ENCODE peak calls at places on chromosomes 3 and 15, in seven cellular contexts. One of them, this sample, is unnamed.

GRCh38 chr15:40081691-40082194 is 26.9 kb downstream of the BMF start:
- DNase-seq in suprapubic skin: peak; percentile 76
- DNase-seq in neural progenitor cell: peak; percentile 94
- DNase-seq in foreskin keratinocyte: no peak
- DNase-seq in lower leg skin: peak; percentile 73
- DNase-seq in MCF 10A: no peak
- DNase-seq in AG09309: no peak
- DNase-seq in this sample: no peak

GRCh38 chr15:41917767-41918430 is 24.0 kb upstream of the SPTBN5 start:
- DNase-seq in AG09309: no peak
- DNase-seq in neural progenitor cell: no peak
- DNase-seq in suprapubic skin: no peak
- DNase-seq in lower leg skin: no peak
- DNase-seq in foreskin keratinocyte: no peak
- DNase-seq in MCF 10A: peak; percentile 56
- DNase-seq in this sample: no peak

GRCh38 chr3:120438971-120439370 is 11.8 kb downstream of the FSTL1 start:
- DNase-seq in neural progenitor cell: peak; percentile 20
- DNase-seq in foreskin keratinocyte: no peak
- DNase-seq in MCF 10A: no peak
- DNase-seq in AG09309: no peak
- DNase-seq in suprapubic skin: no peak
- DNase-seq in lower leg skin: no peak
- DNase-seq in this sample: no peak

GRCh38 chr15:70023769-70024491 is 73.8 kb downstream of the TLE3 start:
- DNase-seq in lower leg skin: peak; percentile 62
- DNase-seq in AG09309: peak; percentile 47
- DNase-seq in foreskin keratinocyte: peak; percentile 47
- DNase-seq in suprapubic skin: no peak
- DNase-seq in neural progenitor cell: no peak
- DNase-seq in MCF 10A: peak; percentile 90
- DNase-seq in this sample: peak; percentile 27

GRCh38 chr3:18758047-18758704 is 333.0 kb upstream of the SATB1 start:
- DNase-seq in AG09309: peak; percentile 4
- DNase-seq in foreskin keratinocyte: peak; percentile 80
- DNase-seq in neural progenitor cell: peak; percentile 80
- DNase-seq in lower leg skin: peak; percentile 31
- DNase-seq in suprapubic skin: no peak
- DNase-seq in MCF 10A: peak; percentile 80
- DNase-seq in this sample: peak; percentile 3

GRCh38 chr3:42569743-42570142 is 12.0 kb downstream of the SEC22C start:
- DNase-seq in MCF 10A: no peak
- DNase-seq in AG09309: no peak
- DNase-seq in lower leg skin: no peak
- DNase-seq in foreskin keratinocyte: no peak
- DNase-seq in suprapubic skin: no peak
- DNase-seq in neural progenitor cell: no peak
- DNase-seq in this sample: no peak

GRCh38 chr3:25901796-25902195 is 111.9 kb downstream of the OXSM start:
- DNase-seq in MCF 10A: no peak
- DNase-seq in foreskin keratinocyte: no peak
- DNase-seq in neural progenitor cell: no peak
- DNase-seq in lower leg skin: no peak
- DNase-seq in suprapubic skin: no peak
- DNase-seq in AG09309: no peak
- DNase-seq in this sample: no peak

GRCh38 chr15:90531147-90531546 is 1.4 kb downstream of the CRTC3 start:
- DNase-seq in lower leg skin: no peak
- DNase-seq in AG09309: no peak
- DNase-seq in neural progenitor cell: peak; percentile 21
- DNase-seq in suprapubic skin: no peak
- DNase-seq in MCF 10A: no peak
- DNase-seq in foreskin keratinocyte: no peak
- DNase-seq in this sample: no peak

GRCh38 chr3:194112120-194113106 is 23.5 kb upstream of the HES1 start:
- DNase-seq in AG09309: no peak
- DNase-seq in suprapubic skin: no peak
- DNase-seq in foreskin keratinocyte: peak; percentile 46
- DNase-seq in neural progenitor cell: no peak
- DNase-seq in lower leg skin: no peak
- DNase-seq in MCF 10A: peak; percentile 85
- DNase-seq in this sample: no peak

GRCh38 chr3:193248848-193249468 is 7.9 kb downstream of the PLAAT1 start:
- DNase-seq in lower leg skin: no peak
- DNase-seq in foreskin keratinocyte: no peak
- DNase-seq in MCF 10A: no peak
- DNase-seq in neural progenitor cell: no peak
- DNase-seq in AG09309: no peak
- DNase-seq in suprapubic skin: no peak
- DNase-seq in this sample: no peak

GRCh38 chr3:107942244-107942643 is 148.6 kb downstream of the CD47 start:
- DNase-seq in neural progenitor cell: no peak
- DNase-seq in lower leg skin: no peak
- DNase-seq in AG09309: no peak
- DNase-seq in suprapubic skin: no peak
- DNase-seq in MCF 10A: peak; percentile 8
- DNase-seq in foreskin keratinocyte: peak; percentile 54
- DNase-seq in this sample: no peak

GRCh38 chr3:127002195-127003174 is 19.6 kb downstream of the PLXNA1 start:
- DNase-seq in suprapubic skin: peak; percentile 91
- DNase-seq in MCF 10A: peak; percentile 75
- DNase-seq in neural progenitor cell: peak; percentile 94
- DNase-seq in AG09309: peak; percentile 70
- DNase-seq in lower leg skin: peak; percentile 70
- DNase-seq in foreskin keratinocyte: peak; percentile 49
- DNase-seq in this sample: peak; percentile 72

GRCh38 chr15:42577514-42578031 is 2.2 kb downstream of the STARD9 start:
- DNase-seq in neural progenitor cell: no peak
- DNase-seq in MCF 10A: no peak
- DNase-seq in foreskin keratinocyte: no peak
- DNase-seq in AG09309: peak; percentile 55
- DNase-seq in lower leg skin: peak; percentile 32
- DNase-seq in suprapubic skin: no peak
- DNase-seq in this sample: peak; percentile 85

GRCh38 chr15:28783873-28784272 is 64.6 kb downstream of the GOLGA6L7 start:
- DNase-seq in AG09309: no peak
- DNase-seq in neural progenitor cell: no peak
- DNase-seq in MCF 10A: no peak
- DNase-seq in lower leg skin: no peak
- DNase-seq in suprapubic skin: no peak
- DNase-seq in foreskin keratinocyte: no peak
- DNase-seq in this sample: no peak

GRCh38 chr3:28590851-28591250 is 242.2 kb upstream of the AZI2 start:
- DNase-seq in neural progenitor cell: no peak
- DNase-seq in suprapubic skin: no peak
- DNase-seq in lower leg skin: no peak
- DNase-seq in foreskin keratinocyte: no peak
- DNase-seq in AG09309: no peak
- DNase-seq in MCF 10A: peak; percentile 5
- DNase-seq in this sample: peak; percentile 8

GRCh38 chr15:91535856-91536500 is 317.5 kb upstream of the SLCO3A1 start:
- DNase-seq in foreskin keratinocyte: no peak
- DNase-seq in lower leg skin: no peak
- DNase-seq in MCF 10A: peak; percentile 42
- DNase-seq in neural progenitor cell: no peak
- DNase-seq in AG09309: no peak
- DNase-seq in suprapubic skin: no peak
- DNase-seq in this sample: no peak

GRCh38 chr15:37133619-37134018 is 33.3 kb upstream of the MEIS2 start:
- DNase-seq in AG09309: peak; percentile 1
- DNase-seq in suprapubic skin: no peak
- DNase-seq in neural progenitor cell: no peak
- DNase-seq in MCF 10A: no peak
- DNase-seq in lower leg skin: no peak
- DNase-seq in foreskin keratinocyte: no peak
- DNase-seq in this sample: peak; percentile 36

GRCh38 chr3:194058189-194058571 is 77.8 kb upstream of the HES1 start:
- DNase-seq in foreskin keratinocyte: no peak
- DNase-seq in lower leg skin: peak; percentile 40
- DNase-seq in AG09309: no peak
- DNase-seq in neural progenitor cell: peak; percentile 93
- DNase-seq in MCF 10A: no peak
- DNase-seq in suprapubic skin: no peak
- DNase-seq in this sample: peak; percentile 63

GRCh38 chr15:98444067-98444600 is 204.2 kb upstream of the IGF1R start:
- DNase-seq in neural progenitor cell: no peak
- DNase-seq in lower leg skin: no peak
- DNase-seq in suprapubic skin: no peak
- DNase-seq in foreskin keratinocyte: no peak
- DNase-seq in MCF 10A: no peak
- DNase-seq in AG09309: no peak
- DNase-seq in this sample: no peak

GRCh38 chr3:62167566-62168262 is 205.6 kb downstream of the FEZF2 start:
- DNase-seq in foreskin keratinocyte: no peak
- DNase-seq in lower leg skin: no peak
- DNase-seq in MCF 10A: no peak
- DNase-seq in neural progenitor cell: no peak
- DNase-seq in suprapubic skin: no peak
- DNase-seq in AG09309: peak; percentile 14
- DNase-seq in this sample: no peak

GRCh38 chr3:171328419-171329082 is 131.7 kb downstream of the TNIK start:
- DNase-seq in AG09309: no peak
- DNase-seq in lower leg skin: no peak
- DNase-seq in foreskin keratinocyte: no peak
- DNase-seq in MCF 10A: peak; percentile 48
- DNase-seq in suprapubic skin: no peak
- DNase-seq in neural progenitor cell: peak; percentile 26
- DNase-seq in this sample: no peak

GRCh38 chr3:68206524-68207117 is 552.2 kb upstream of the SUCLG2 start:
- DNase-seq in lower leg skin: no peak
- DNase-seq in AG09309: no peak
- DNase-seq in MCF 10A: peak; percentile 7
- DNase-seq in foreskin keratinocyte: no peak
- DNase-seq in neural progenitor cell: no peak
- DNase-seq in suprapubic skin: no peak
- DNase-seq in this sample: no peak
- TF ChIP-seq CTCF in lower leg skin: no peak
- TF ChIP-seq CTCF in AG09309: no peak
- TF ChIP-seq CTCF in MCF 10A: no peak
- TF ChIP-seq CTCF in foreskin keratinocyte: no peak
- TF ChIP-seq CTCF in neural progenitor cell: no peak
- TF ChIP-seq CTCF in suprapubic skin: no peak
- TF ChIP-seq CTCF in this sample: no peak

GRCh38 chr15:31975446-31976229 is 54.7 kb upstream of the CHRNA7 start:
- DNase-seq in AG09309: no peak
- DNase-seq in lower leg skin: no peak
- DNase-seq in foreskin keratinocyte: no peak
- DNase-seq in MCF 10A: no peak
- DNase-seq in suprapubic skin: no peak
- DNase-seq in neural progenitor cell: peak; percentile 21
- DNase-seq in this sample: no peak
- TF ChIP-seq CTCF in AG09309: no peak
- TF ChIP-seq CTCF in lower leg skin: no peak
- TF ChIP-seq CTCF in foreskin keratinocyte: peak; percentile 13
- TF ChIP-seq CTCF in MCF 10A: no peak
- TF ChIP-seq CTCF in suprapubic skin: peak; percentile 17
- TF ChIP-seq CTCF in neural progenitor cell: no peak
- TF ChIP-seq CTCF in this sample: peak; percentile 19

DNA sequence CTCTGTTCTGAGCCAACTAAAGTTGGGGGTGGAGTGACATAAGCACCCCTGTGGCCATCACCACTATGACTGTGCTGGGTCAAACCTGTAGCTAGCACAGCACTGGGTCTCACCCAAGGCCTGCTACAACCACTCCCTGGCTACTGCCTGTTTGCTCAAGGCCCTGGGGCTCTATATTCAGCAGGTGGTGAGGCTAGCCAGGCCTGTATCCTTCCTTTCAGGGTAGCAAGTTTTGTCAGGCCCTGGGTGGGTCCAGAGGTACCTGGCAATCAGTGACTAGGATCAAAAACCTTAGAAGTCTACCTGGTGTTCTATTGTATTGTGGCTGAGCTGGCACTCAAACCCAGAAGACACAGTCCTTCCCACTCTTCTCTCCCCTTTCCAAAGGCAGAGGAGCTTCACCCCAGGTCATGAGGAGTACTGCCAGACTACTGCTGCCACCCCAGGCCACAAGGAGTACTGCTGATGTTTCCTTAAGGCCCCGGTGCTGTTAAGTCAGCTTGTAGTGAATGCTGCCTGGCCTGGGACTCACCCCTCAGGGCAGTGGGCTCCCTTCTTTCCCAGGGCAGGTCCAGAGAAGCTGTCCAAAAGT is 170.8 kb downstream of the IGSF11 start:
- DNase-seq in neural progenitor cell: peak; percentile 20
- DNase-seq in MCF 10A: peak; percentile 42
- DNase-seq in lower leg skin: no peak
- DNase-seq in foreskin keratinocyte: no peak
- DNase-seq in AG09309: no peak
- DNase-seq in suprapubic skin: no peak
- DNase-seq in this sample: no peak
- TF ChIP-seq CTCF in neural progenitor cell: peak; percentile 42
- TF ChIP-seq CTCF in MCF 10A: peak; percentile 25
- TF ChIP-seq CTCF in lower leg skin: no peak
- TF ChIP-seq CTCF in foreskin keratinocyte: peak; percentile 20
- TF ChIP-seq CTCF in AG09309: no peak
- TF ChIP-seq CTCF in suprapubic skin: peak; percentile 23
- TF ChIP-seq CTCF in this sample: no peak

GRCh38 chr3:49161197-49161596 is 4.9 kb downstream of the CCDC71 start:
- DNase-seq in foreskin keratinocyte: no peak
- DNase-seq in AG09309: no peak
- DNase-seq in MCF 10A: no peak
- DNase-seq in suprapubic skin: no peak
- DNase-seq in neural progenitor cell: no peak
- DNase-seq in lower leg skin: no peak
- DNase-seq in this sample: no peak

GRCh38 chr3:49161808-49162530 is 4.2 kb downstream of the CCDC71 start:
- DNase-seq in neural progenitor cell: no peak
- DNase-seq in AG09309: no peak
- DNase-seq in foreskin keratinocyte: no peak
- DNase-seq in MCF 10A: no peak
- DNase-seq in suprapubic skin: no peak
- DNase-seq in lower leg skin: no peak
- DNase-seq in this sample: no peak

GRCh38 chr3:49158792-49159191 is 7.3 kb downstream of the CCDC71 start:
- DNase-seq in AG09309: no peak
- DNase-seq in suprapubic skin: no peak
- DNase-seq in neural progenitor cell: no peak
- DNase-seq in MCF 10A: no peak
- DNase-seq in lower leg skin: no peak
- DNase-seq in foreskin keratinocyte: no peak
- DNase-seq in this sample: no peak

GRCh38 chr3:49157289-49157688 is 8.8 kb downstream of the CCDC71 start:
- DNase-seq in AG09309: no peak
- DNase-seq in suprapubic skin: no peak
- DNase-seq in foreskin keratinocyte: no peak
- DNase-seq in MCF 10A: no peak
- DNase-seq in lower leg skin: no peak
- DNase-seq in neural progenitor cell: no peak
- DNase-seq in this sample: no peak

DNA sequence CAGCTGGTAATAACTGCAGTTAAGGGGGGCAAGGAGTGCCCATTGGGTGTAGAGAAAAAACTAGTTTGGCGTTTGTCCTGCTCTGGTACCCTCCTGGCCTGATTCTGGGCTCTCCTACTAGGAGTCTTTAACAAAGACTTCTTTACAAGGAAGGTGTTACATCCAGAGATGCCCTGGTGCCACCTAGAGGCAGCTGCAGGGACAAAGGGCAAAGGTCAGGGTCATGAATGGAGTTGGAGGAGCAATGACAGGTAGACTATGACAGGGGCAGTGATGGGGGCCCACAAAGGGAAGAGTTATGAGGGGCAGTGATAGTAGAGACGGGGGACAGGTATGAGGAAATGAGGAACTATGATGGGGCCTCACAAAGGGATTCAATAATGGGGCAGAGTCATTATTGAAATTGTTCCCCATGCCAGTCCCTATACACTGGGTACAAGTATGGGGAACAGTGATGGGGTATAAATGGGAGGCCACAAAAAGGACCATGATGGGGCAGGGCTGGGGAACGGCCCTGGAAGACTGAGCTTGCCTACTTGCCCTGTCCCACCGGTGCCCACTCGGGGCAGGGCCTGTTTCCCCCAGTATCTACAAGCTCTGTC is 7.9 kb downstream of the CCDC71 start:
- DNase-seq in AG09309: no peak
- DNase-seq in neural progenitor cell: peak; percentile 63
- DNase-seq in foreskin keratinocyte: no peak
- DNase-seq in suprapubic skin: no peak
- DNase-seq in MCF 10A: peak; percentile 68
- DNase-seq in lower leg skin: peak; percentile 30
- DNase-seq in this sample: no peak
- TF ChIP-seq CTCF in AG09309: peak; percentile 39
- TF ChIP-seq CTCF in neural progenitor cell: peak; percentile 61
- TF ChIP-seq CTCF in foreskin keratinocyte: peak; percentile 61
- TF ChIP-seq CTCF in suprapubic skin: peak; percentile 37
- TF ChIP-seq CTCF in MCF 10A: peak; percentile 53
- TF ChIP-seq CTCF in lower leg skin: no peak
- TF ChIP-seq CTCF in this sample: no peak

This sample was measured in astrocyte of the cerebellum.